ENCODE peak calls at places on chromosomes 4 and X, in nine cellular contexts. S is stomach; F is left ventricle myocardium inferior; J is hepatocyte; K is aorta; N is heart right ventricle; V is HCT116; P is neural progenitor cell; H is CD8-positive, alpha-beta memory T cell. O is an unnamed sample.
A peak's percentile ranks its signal among the peaks of the same experiment; 100 is the strongest.

GRCh38 chr4:98433608-98434198 is 172.5 kb downstream of the RAP1GDS1 start:
- DNase-seq in S (no peak), F (no peak), K (no peak), N (no peak), V (no peak), P (no peak), J (no peak), H (no peak), O (no peak)

GRCh38 chrX:136586386-136586785 is 54.4 kb downstream of the VGLL1 start:
- DNase-seq in P (no peak), N (no peak), H (peak; percentile 29), J (no peak), K (no peak), F (no peak), V (no peak), S (no peak), O (no peak)

GRCh38 chrX:53128097-53128749 is 34.3 kb downstream of the KANTR start:
- DNase-seq in V (no peak), N (no peak), K (no peak), H (no peak), P (no peak), F (no peak), S (no peak), J (no peak), O (peak; percentile 18)

GRCh38 chrX:57204306-57204705 is 67.1 kb upstream of the SPIN2A start:
- DNase-seq in N (no peak), J (no peak), P (no peak), H (no peak), F (no peak), K (no peak), V (no peak), S (no peak), O (no peak)

GRCh38 chr4:39044947-39045734 is 12.9 kb upstream of the TMEM156 start:
- DNase-seq in F (peak; percentile 29), K (peak; percentile 85), S (peak; percentile 32), H (no peak), J (no peak), V (no peak), N (peak; percentile 15), P (peak; percentile 80), O (peak; percentile 70)

GRCh38 chr4:40173470-40173875 is 23.4 kb upstream of the RHOH start:
- DNase-seq in K (no peak), V (no peak), H (no peak), P (no peak), S (no peak), F (no peak), J (no peak), N (no peak), O (no peak)

GRCh38 chr4:2484993-2485392 is 16.1 kb downstream of the RNF4 start:
- DNase-seq in S (peak; percentile 85), K (peak; percentile 78), N (peak; percentile 85), F (peak; percentile 77), V (no peak), P (peak; percentile 41), H (peak; percentile 43), J (peak; percentile 27), O (peak; percentile 37)

GRCh38 chrX:10617964-10618342 is 2.4 kb downstream of the MID1 start:
- DNase-seq in P (no peak), V (no peak), S (peak; percentile 26), K (no peak), H (no peak), F (no peak), N (no peak), J (no peak), O (peak; percentile 49)

GRCh38 chr4:41745292-41746024 is 3.1 kb downstream of the PHOX2B start:
- DNase-seq in F (no peak), K (no peak), S (no peak), P (peak; percentile 34), N (no peak), J (no peak), V (no peak), H (no peak), O (no peak)

GRCh38 chr4:140944539-140944938 is 188.4 kb upstream of the TBC1D9 start:
- DNase-seq in F (no peak), V (no peak), S (no peak), J (no peak), H (no peak), K (no peak), P (no peak), N (no peak), O (peak; percentile 66)

GRCh38 chr4:80266902-80267380 is 477 bp downstream of the FGF5 start:
- DNase-seq in F (no peak), S (no peak), J (peak; percentile 11), P (peak; percentile 50), V (no peak), H (no peak), N (no peak), K (no peak), O (peak; percentile 73)

GRCh38 chr4:163776961-163777360 is 282.5 kb downstream of the TMA16 start:
- DNase-seq in N (no peak), S (no peak), H (no peak), F (no peak), V (no peak), J (no peak), K (no peak), P (no peak), O (no peak)

GRCh38 chr4:59374416-59374815 is 1825.7 kb upstream of the ADGRL3 start:
- DNase-seq in P (no peak), F (no peak), J (no peak), K (no peak), S (no peak), V (no peak), N (no peak), H (no peak), O (no peak)

GRCh38 chr4:128379860-128380259 is 92.2 kb upstream of the PGRMC2 start:
- DNase-seq in J (peak; percentile 23), F (peak; percentile 48), H (no peak), S (peak; percentile 61), K (no peak), P (peak; percentile 19), V (no peak), N (no peak), O (peak; percentile 54)

GRCh38 chrX:151983186-151983585 is 8.7 kb upstream of the GABRE start:
- DNase-seq in K (no peak), J (no peak), S (no peak), F (no peak), N (no peak), V (no peak), P (no peak), H (no peak), O (no peak)

GRCh38 chr4:162837679-162838078 is 329.0 kb downstream of the NAF1 start:
- DNase-seq in V (no peak), J (no peak), S (no peak), N (no peak), K (no peak), F (no peak), H (no peak), P (no peak), O (no peak)

GRCh38 chr4:169312690-169313422 is 42.1 kb upstream of the SH3RF1 start:
- DNase-seq in F (no peak), H (no peak), S (no peak), K (no peak), N (no peak), P (no peak), J (no peak), V (no peak), O (no peak)
- H3K4me1 ChIP-seq in F (peaks cover 26% of the 10 kb centered on the region), H (no peaks in the 10 kb centered on the region), S (peaks cover 30% of the 10 kb centered on the region), K (peaks cover 3% of the 10 kb centered on the region), N (peaks cover 23% of the 10 kb centered on the region), P (no peaks in the 10 kb centered on the region), J (peaks cover 15% of the 10 kb centered on the region), V (peaks cover 15% of the 10 kb centered on the region), O (peaks cover 18% of the 10 kb centered on the region)

GRCh38 chr4:110613710-110614109 is 9.2 kb downstream of the PITX2 start:
- DNase-seq in V (no peak), P (no peak), N (no peak), J (no peak), H (no peak), F (no peak), S (no peak), K (no peak), O (no peak)

GRCh38 chr4:110610940-110611785 is 11.7 kb downstream of the PITX2 start:
- DNase-seq in H (no peak), N (no peak), P (no peak), S (no peak), J (no peak), K (peak; percentile 70), F (no peak), V (no peak), O (no peak)

GRCh38 chr4:110614173-110614948 is 8.5 kb downstream of the PITX2 start:
- DNase-seq in H (no peak), F (no peak), K (no peak), S (no peak), J (no peak), N (no peak), P (peak; percentile 69), V (no peak), O (no peak)

GRCh38 chr4:110611968-110612447 is 10.9 kb downstream of the PITX2 start:
- DNase-seq in V (no peak), P (no peak), F (no peak), S (no peak), H (no peak), J (no peak), K (no peak), N (no peak), O (no peak)

DNA sequence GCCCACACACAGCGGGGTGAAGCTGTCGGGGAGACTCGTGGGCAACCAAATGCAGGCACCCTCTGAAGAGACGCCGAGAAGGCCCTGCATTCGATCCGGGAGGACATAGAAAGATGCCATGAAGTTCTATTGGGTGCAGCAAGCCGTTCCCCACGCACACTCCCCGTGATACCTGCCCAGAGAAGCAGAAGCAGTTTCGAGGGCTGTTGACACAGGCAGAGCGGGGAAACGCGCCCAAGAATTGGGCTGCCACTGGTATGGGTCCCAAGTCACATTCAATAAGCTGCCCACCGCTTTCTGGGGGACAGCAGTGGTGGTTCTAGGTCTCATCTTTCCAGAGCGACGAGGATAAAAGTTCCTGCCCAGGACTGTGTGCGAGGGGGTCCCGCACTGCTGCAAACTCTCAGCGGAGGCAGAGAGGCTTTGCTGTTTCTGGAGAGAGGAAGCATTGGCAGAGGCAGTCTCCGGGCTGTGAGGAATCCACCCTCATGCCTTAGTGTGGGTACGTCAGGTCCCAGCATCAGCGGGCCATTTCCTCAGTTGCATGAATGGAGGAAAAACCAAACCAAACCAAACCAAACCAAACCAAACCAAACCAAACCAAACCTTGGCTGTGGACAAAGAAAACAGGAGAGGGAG is 10.1 kb downstream of the PITX2 start:
- DNase-seq in F (no peak), J (no peak), H (no peak), P (no peak), S (no peak), N (no peak), V (no peak), K (peak; percentile 66), O (no peak)
- H3K9me3 ChIP-seq in F (no peaks in the 10 kb centered on the region), J (no peaks in the 10 kb centered on the region), H (no peaks in the 10 kb centered on the region), P (no peaks in the 10 kb centered on the region), S (no peaks in the 10 kb centered on the region), N (no peaks in the 10 kb centered on the region), V (no peaks in the 10 kb centered on the region), K (peaks cover 2% of the 10 kb centered on the region), O (no peaks in the 10 kb centered on the region)

GRCh38 chrX:153885968-153886903 is at the start of gene L1CAM:
- DNase-seq in F (no peak), J (no peak), K (no peak), P (peak; percentile 64), V (no peak), N (no peak), S (no peak), H (no peak), O (no peak)
- H3K4me1 ChIP-seq in F (peaks cover 5% of the 10 kb centered on the region), J (no peaks in the 10 kb centered on the region), K (no peaks in the 10 kb centered on the region), P (peaks cover 10% of the 10 kb centered on the region), V (peaks cover 9% of the 10 kb centered on the region), N (no peaks in the 10 kb centered on the region), S (no peaks in the 10 kb centered on the region), H (peaks cover 6% of the 10 kb centered on the region), O (no peaks in the 10 kb centered on the region)

GRCh38 chrX:55919367-55920221 is 202.0 kb downstream of the RRAGB start:
- DNase-seq in H (no peak), N (no peak), F (no peak), V (no peak), P (no peak), S (no peak), J (no peak), K (no peak), O (no peak)

GRCh38 chrX:55924574-55924973 is 207.0 kb downstream of the RRAGB start:
- DNase-seq in N (no peak), V (no peak), S (no peak), J (no peak), P (no peak), H (no peak), F (no peak), K (no peak), O (no peak)
- H3K9me3 ChIP-seq in N (no peaks in the 10 kb centered on the region), V (no peaks in the 10 kb centered on the region), S (no peaks in the 10 kb centered on the region), J (no peaks in the 10 kb centered on the region), P (peaks cover 19% of the 10 kb centered on the region), H (no peaks in the 10 kb centered on the region), F (peaks cover 15% of the 10 kb centered on the region), K (peaks cover 1% of the 10 kb centered on the region), O (peaks cover 5% of the 10 kb centered on the region)